ENCODE peak calls at places on chromosome 22, in four cellular contexts. One of them, this sample, is unnamed.

GRCh38 chr22:48570912-48571311 is 1256.8 kb downstream of the BRD1 start:
- DNase-seq in K562: no peak
- DNase-seq in H1: no peak
- DNase-seq in HepG2: no peak
- DNase-seq in this sample: no peak

GRCh38 chr22:39284983-39285382 is 34.4 kb downstream of the RPL3 start:
- DNase-seq in K562: no peak
- DNase-seq in H1: no peak
- DNase-seq in HepG2: no peak
- DNase-seq in this sample: no peak

GRCh38 chr22:38935023-38935422 is 22.4 kb upstream of the APOBEC3A start:
- DNase-seq in K562: no peak
- DNase-seq in H1: no peak
- DNase-seq in HepG2: no peak
- DNase-seq in this sample: no peak

GRCh38 chr22:28333106-28333505 is 346.5 kb downstream of the TTC28 start:
- DNase-seq in K562: no peak
- DNase-seq in H1: no peak
- DNase-seq in HepG2: no peak
- DNase-seq in this sample: no peak

GRCh38 chr22:33062402-33062801 is 4.2 kb upstream of the SYN3 start:
- DNase-seq in K562: no peak
- DNase-seq in H1: no peak
- DNase-seq in HepG2: no peak
- DNase-seq in this sample: no peak

GRCh38 chr22:18987765-18988164 is 51.7 kb upstream of the PRODH start:
- DNase-seq in K562: peak
- DNase-seq in H1: peak
- DNase-seq in HepG2: peak
- DNase-seq in this sample: no peak

GRCh38 chr22:25718109-25718830 is 23.7 kb upstream of the MYO18B start:
- DNase-seq in K562: no peak
- DNase-seq in H1: no peak
- DNase-seq in HepG2: no peak
- DNase-seq in this sample: no peak

GRCh38 chr22:27881404-27881803 is 37.7 kb downstream of the PITPNB start:
- DNase-seq in K562: no peak
- DNase-seq in H1: no peak
- DNase-seq in HepG2: no peak
- DNase-seq in this sample: no peak

GRCh38 chr22:17705565-17706450 is 67.3 kb downstream of the BCL2L13 start:
- DNase-seq in K562: no peak
- DNase-seq in H1: no peak
- DNase-seq in HepG2: no peak
- DNase-seq in this sample: no peak

GRCh38 chr22:35809816-35810215 is 92.1 kb downstream of the APOL5 start:
- DNase-seq in K562: no peak
- DNase-seq in H1: no peak
- DNase-seq in HepG2: peak
- DNase-seq in this sample: no peak

GRCh38 chr22:48402591-48403031 is 1425.1 kb downstream of the BRD1 start:
- DNase-seq in K562: no peak
- DNase-seq in H1: no peak
- DNase-seq in HepG2: no peak
- DNase-seq in this sample: no peak

GRCh38 chr22:25485626-25486545 is 78.6 kb upstream of the GRK3 start:
- DNase-seq in K562: no peak
- DNase-seq in H1: no peak
- DNase-seq in HepG2: no peak
- DNase-seq in this sample: peak

GRCh38 chr22:26906464-26906863 is 249.1 kb downstream of the MIAT start:
- DNase-seq in K562: no peak
- DNase-seq in H1: no peak
- DNase-seq in HepG2: no peak
- DNase-seq in this sample: no peak

GRCh38 chr22:17744430-17744829 is 29.8 kb downstream of the BID start:
- DNase-seq in K562: no peak
- DNase-seq in H1: no peak
- DNase-seq in HepG2: no peak
- DNase-seq in this sample: no peak

GRCh38 chr22:36234919-36235318 is 4.4 kb downstream of the APOL2 start:
- DNase-seq in K562: no peak
- DNase-seq in H1: no peak
- DNase-seq in HepG2: no peak
- DNase-seq in this sample: no peak

GRCh38 chr22:25900880-25901279 is 158.9 kb downstream of the MYO18B start:
- DNase-seq in K562: peak
- DNase-seq in H1: no peak
- DNase-seq in HepG2: no peak
- DNase-seq in this sample: no peak

GRCh38 chr22:35552846-35553245 is 12.2 kb downstream of the RASD2 start:
- DNase-seq in K562: no peak
- DNase-seq in H1: no peak
- DNase-seq in HepG2: no peak
- DNase-seq in this sample: no peak

GRCh38 chr22:28030442-28030841 is 111.4 kb upstream of the PITPNB start:
- DNase-seq in K562: no peak
- DNase-seq in H1: no peak
- DNase-seq in HepG2: no peak
- DNase-seq in this sample: no peak

GRCh38 chr22:23207786-23208325 is 27.5 kb downstream of the BCR start:
- DNase-seq in K562: no peak
- DNase-seq in H1: no peak
- DNase-seq in HepG2: no peak
- DNase-seq in this sample: no peak

GRCh38 chr22:35480627-35481565 is 59.7 kb upstream of the RASD2 start:
- DNase-seq in K562: peak
- DNase-seq in H1: no peak
- DNase-seq in HepG2: no peak
- DNase-seq in this sample: no peak

GRCh38 chr22:47174671-47175111 is 412.2 kb downstream of the TBC1D22A start:
- DNase-seq in K562: no peak
- DNase-seq in H1: no peak
- DNase-seq in HepG2: no peak
- DNase-seq in this sample: no peak

GRCh38 chr22:24142241-24142640 is 39.0 kb upstream of the SUSD2 start:
- DNase-seq in K562: no peak
- DNase-seq in H1: no peak
- DNase-seq in HepG2: no peak
- DNase-seq in this sample: no peak

GRCh38 chr22:19876314-19876940 is 21.8 kb upstream of the GNB1L start:
- DNase-seq in K562: no peak
- DNase-seq in H1: no peak
- DNase-seq in HepG2: no peak
- DNase-seq in this sample: no peak

GRCh38 chr22:30015846-30016245 is 64.4 kb upstream of the HORMAD2 start:
- DNase-seq in K562: no peak
- DNase-seq in H1: no peak
- DNase-seq in HepG2: no peak
- DNase-seq in this sample: no peak

GRCh38 chr22:29994941-29995340 is 85.3 kb upstream of the HORMAD2 start:
- DNase-seq in K562: peak
- DNase-seq in H1: no peak
- DNase-seq in HepG2: peak
- DNase-seq in this sample: no peak

DNA sequence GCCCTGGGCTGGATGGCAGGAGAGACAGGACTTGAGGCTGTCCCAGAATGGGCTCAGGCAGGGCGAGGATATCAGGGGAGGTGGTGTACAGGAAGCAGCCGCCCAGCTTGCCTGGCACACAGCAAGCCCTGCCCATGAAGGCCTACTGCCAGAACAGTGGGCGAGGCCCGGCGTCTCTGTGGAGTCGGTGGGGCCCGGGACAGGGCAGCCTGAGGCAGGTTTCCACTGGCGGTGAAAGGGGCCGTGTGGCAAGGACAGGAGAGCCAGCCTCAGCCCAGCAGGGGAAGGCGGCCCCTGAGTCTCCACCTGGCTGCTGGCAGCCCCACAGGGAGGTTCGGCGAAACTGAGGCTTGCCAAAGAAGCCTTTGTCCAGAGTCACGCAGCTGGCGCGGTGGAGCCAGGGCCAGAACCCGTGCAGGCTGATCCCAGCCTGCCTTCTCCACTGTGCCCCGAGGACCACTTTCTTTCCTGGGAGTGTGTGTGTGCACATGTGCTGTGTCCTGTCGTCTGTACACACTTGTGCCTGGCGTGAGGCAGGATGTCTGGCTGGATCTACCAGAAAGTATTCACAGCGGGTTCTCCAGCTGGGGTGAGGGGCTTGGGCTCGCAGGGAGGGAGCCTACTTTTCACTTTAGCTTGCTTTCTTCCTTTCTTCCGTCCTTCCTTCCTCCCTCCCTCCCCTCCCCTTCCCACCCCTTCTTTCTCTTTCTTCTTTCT is 1.2 kb downstream of the TSPO start:
- DNase-seq in K562: peak
- DNase-seq in H1: no peak
- DNase-seq in HepG2: no peak
- DNase-seq in this sample: no peak
- TF ChIP-seq POLR2AphosphoS5 in K562: no peak
- TF ChIP-seq POLR2AphosphoS5 in H1: no peak
- TF ChIP-seq POLR2AphosphoS5 in HepG2: no peak
- TF ChIP-seq POLR2AphosphoS5 in this sample: no peak

DNA sequence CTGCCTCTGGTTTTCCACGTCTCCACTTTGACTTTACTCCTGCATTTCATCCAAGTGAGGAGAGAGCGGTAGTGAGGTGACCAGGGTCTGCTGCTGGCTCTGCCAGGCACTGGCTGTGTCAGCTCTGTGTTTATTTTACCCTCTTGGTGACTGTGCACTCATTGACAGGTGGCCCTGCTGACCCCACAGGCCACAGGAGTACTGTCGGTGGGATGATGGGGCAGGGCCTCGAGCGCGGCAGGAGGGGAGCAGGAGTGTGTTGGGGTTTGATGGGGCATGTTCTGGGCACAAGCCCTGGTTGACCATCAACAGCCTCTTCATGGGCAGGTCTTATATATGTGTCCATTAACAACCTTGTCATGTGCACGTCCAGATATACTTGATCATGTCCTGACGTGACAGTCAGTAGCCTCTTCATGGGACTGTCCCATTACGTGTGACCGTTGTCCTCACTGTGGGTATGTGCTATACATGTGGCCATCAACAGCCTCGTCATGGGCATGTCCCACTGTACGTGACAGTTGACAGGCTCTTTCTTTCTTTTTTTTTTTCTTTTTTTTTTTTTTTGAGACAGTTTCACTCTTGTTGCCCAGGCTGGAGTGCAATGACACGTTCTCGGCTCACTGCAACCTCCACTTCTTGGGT is 31.4 kb upstream of the ACR start:
- DNase-seq in K562: no peak
- DNase-seq in H1: no peak
- DNase-seq in HepG2: no peak
- DNase-seq in this sample: no peak
- TF ChIP-seq BRCA1 in K562: no peak
- TF ChIP-seq BRCA1 in H1: no peak
- TF ChIP-seq BRCA1 in HepG2: no peak
- TF ChIP-seq BRCA1 in this sample: no peak

GRCh38 chr22:31085493-31085824 is 4.3 kb downstream of the SMTN start:
- DNase-seq in K562: no peak
- DNase-seq in H1: no peak
- DNase-seq in HepG2: no peak
- DNase-seq in this sample: no peak
- TF ChIP-seq POLR2AphosphoS5 in K562: no peak
- TF ChIP-seq POLR2AphosphoS5 in H1: no peak
- TF ChIP-seq POLR2AphosphoS5 in HepG2: no peak
- TF ChIP-seq POLR2AphosphoS5 in this sample: no peak

GRCh38 chr22:40324468-40325305 is 21.6 kb upstream of the ADSL start:
- DNase-seq in K562: no peak
- DNase-seq in H1: no peak
- DNase-seq in HepG2: no peak
- DNase-seq in this sample: no peak

GRCh38 chr22:40322061-40322460 is 24.2 kb upstream of the ADSL start:
- DNase-seq in K562: peak
- DNase-seq in H1: no peak
- DNase-seq in HepG2: no peak
- DNase-seq in this sample: no peak

GRCh38 chr22:40322818-40323447 is 23.4 kb upstream of the ADSL start:
- DNase-seq in K562: no peak
- DNase-seq in H1: no peak
- DNase-seq in HepG2: no peak
- DNase-seq in this sample: no peak

GRCh38 chr22:40325315-40325714 is 21.0 kb upstream of the ADSL start:
- DNase-seq in K562: no peak
- DNase-seq in H1: no peak
- DNase-seq in HepG2: no peak
- DNase-seq in this sample: no peak

GRCh38 chr22:40323681-40324083 is 22.6 kb upstream of the ADSL start:
- DNase-seq in K562: no peak
- DNase-seq in H1: no peak
- DNase-seq in HepG2: no peak
- DNase-seq in this sample: no peak
- TF ChIP-seq BRCA1 in K562: no peak
- TF ChIP-seq BRCA1 in H1: no peak
- TF ChIP-seq BRCA1 in HepG2: no peak
- TF ChIP-seq BRCA1 in this sample: no peak

DNA sequence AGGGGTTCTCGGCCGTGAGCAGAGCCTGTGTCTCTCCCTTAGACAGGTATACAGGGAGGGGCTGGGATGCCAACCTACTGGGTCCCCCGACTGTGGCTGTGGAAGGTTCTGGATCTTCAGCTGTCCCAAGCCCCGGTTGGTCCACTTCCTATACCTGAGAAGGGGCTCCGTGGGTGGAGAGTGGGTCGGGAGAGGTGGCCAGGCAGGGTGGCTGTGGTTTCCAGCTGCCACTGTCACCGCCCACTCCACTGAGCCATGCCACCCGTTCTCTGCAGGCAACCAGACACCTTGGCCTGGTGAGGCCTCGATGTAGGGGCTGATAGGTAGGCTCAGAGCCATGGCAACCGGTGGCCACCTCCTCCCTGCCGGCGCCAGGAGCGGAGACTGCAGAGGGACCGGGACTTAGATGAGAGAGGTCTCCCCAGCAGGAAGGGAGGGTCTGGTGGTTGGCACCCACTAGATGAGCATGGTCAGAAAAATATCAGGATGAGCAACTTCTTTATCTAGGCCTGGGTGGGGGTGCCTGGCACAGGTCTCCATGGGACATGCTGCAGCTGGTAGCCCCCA is 53.8 kb downstream of the TRIOBP start:
- DNase-seq in K562: no peak
- DNase-seq in H1: no peak
- DNase-seq in HepG2: no peak
- DNase-seq in this sample: no peak
- TF ChIP-seq POLR2AphosphoS5 in K562: no peak
- TF ChIP-seq POLR2AphosphoS5 in H1: no peak
- TF ChIP-seq POLR2AphosphoS5 in HepG2: no peak
- TF ChIP-seq POLR2AphosphoS5 in this sample: no peak

GRCh38 chr22:40499187-40499753 is 128.9 kb downstream of the SGSM3 start:
- DNase-seq in K562: peak
- DNase-seq in H1: peak
- DNase-seq in HepG2: peak
- DNase-seq in this sample: peak
- TF ChIP-seq BRCA1 in K562: no peak
- TF ChIP-seq BRCA1 in H1: no peak
- TF ChIP-seq BRCA1 in HepG2: no peak
- TF ChIP-seq BRCA1 in this sample: no peak

This sample was measured in GM12878.